ENCODE peak calls at places on chromosomes 7 and 10, in four cellular contexts. S, I, W and Q are unnamed samples.

GRCh38 chr7:152643979-152644559 is 31.9 kb downstream of the XRCC2 start:
- DNase-seq in S (no peak), I (no peak), W (no peak), Q (no peak)

GRCh38 chr7:51269321-51269720 is 47.3 kb downstream of the COBL start:
- DNase-seq in S (no peak), I (no peak), W (no peak), Q (no peak)

GRCh38 chr10:50613726-50614443 is 9.9 kb downstream of the SGMS1 start:
- DNase-seq in S (no peak), I (no peak), W (no peak), Q (no peak)

GRCh38 chr10:68127995-68128394 is 18.7 kb downstream of the MYPN start:
- DNase-seq in S (no peak), I (no peak), W (no peak), Q (no peak)

GRCh38 chr10:130659528-130659927 is 523.3 kb downstream of the GLRX3 start:
- DNase-seq in S (no peak), I (no peak), W (no peak), Q (no peak)

GRCh38 chr10:10663587-10663986 is 354.1 kb upstream of the CELF2 start:
- DNase-seq in S (no peak), I (no peak), W (no peak), Q (no peak)

GRCh38 chr7:24705481-24705954 is 51.7 kb downstream of the GSDME start:
- DNase-seq in S (no peak), I (no peak), W (no peak), Q (no peak)

GRCh38 chr7:43117025-43117424 is 4.6 kb downstream of the HECW1 start:
- DNase-seq in S (no peak), I (no peak), W (no peak), Q (no peak)